ENCODE peak calls at places on chromosomes 13 and 19, in seven cellular contexts. Y is IMR-90, Z is H9, U is mesendoderm, W is trophoblast cell, A is mesenchymal stem cell, H is H1. G is an unnamed sample.
A peak's percentile ranks its signal among the peaks of the same experiment; 100 is the strongest.

GRCh38 chr19:16591803-16592556 is 19.8 kb upstream of the SLC35E1 start:
- DNase-seq in Z (no peak), H (no peak), W (no peak), Y (peak; percentile 25), A (no peak), U (no peak), G (no peak)

GRCh38 chr13:77417897-77418296 is 91.0 kb upstream of the MYCBP2 start:
- DNase-seq in H (no peak), U (no peak), Y (no peak), A (no peak), Z (no peak), W (peak; percentile 89), G (no peak)

GRCh38 chr19:2087621-2088100 is 8.5 kb downstream of the MOB3A start:
- DNase-seq in Y (no peak), W (no peak), Z (no peak), U (no peak), A (no peak), H (no peak), G (no peak)

GRCh38 chr13:21075303-21076264 is 14.2 kb upstream of the LATS2 start:
- DNase-seq in H (peak; percentile 82), Y (no peak), A (peak; percentile 57), Z (peak; percentile 78), U (peak; percentile 67), W (peak; percentile 23), G (no peak)

GRCh38 chr13:44243198-44243852 is 130.3 kb upstream of the SERP2 start:
- DNase-seq in Z (peak; percentile 82), A (peak; percentile 88), Y (peak; percentile 74), U (peak; percentile 92), H (peak; percentile 64), W (peak; percentile 61), G (peak; percentile 15)

GRCh38 chr19:41701401-41702075 is 6.9 kb upstream of the CEACAM5 start:
- DNase-seq in U (no peak), Y (no peak), H (no peak), Z (peak; percentile 63), A (no peak), W (no peak), G (no peak)

GRCh38 chr13:109743706-109744453 is 42.5 kb downstream of the IRS2 start:
- DNase-seq in Y (peak; percentile 78), U (peak; percentile 61), W (peak; percentile 96), A (peak; percentile 86), Z (peak; percentile 43), H (no peak), G (no peak)

GRCh38 chr13:85266331-85266730 is 532.9 kb downstream of the SLITRK6 start:
- DNase-seq in A (no peak), Z (no peak), U (peak; percentile 22), W (no peak), Y (no peak), H (no peak), G (no peak)

GRCh38 chr19:40799558-40800338 is 757 bp downstream of the EGLN2 start:
- DNase-seq in A (peak; percentile 37), U (peak; percentile 52), H (peak; percentile 73), W (no peak), Z (no peak), Y (no peak), G (no peak)

GRCh38 chr19:24074720-24075119 is 12.3 kb upstream of the ZNF254 start:
- DNase-seq in H (no peak), Z (no peak), U (no peak), Y (peak; percentile 74), W (peak; percentile 67), A (peak; percentile 42), G (no peak)

GRCh38 chr19:18634612-18635290 is 2.1 kb upstream of the KLHL26 start:
- DNase-seq in W (no peak), U (no peak), Y (peak; percentile 37), Z (no peak), A (no peak), H (no peak), G (no peak)

GRCh38 chr13:94033830-94034642 is 445.4 kb downstream of the DCT start:
- DNase-seq in Z (no peak), W (no peak), U (no peak), Y (peak; percentile 3), H (no peak), A (no peak), G (no peak)

GRCh38 chr13:51396352-51396751 is 56.5 kb downstream of the INTS6 start:
- DNase-seq in Y (peak; percentile 33), U (no peak), Z (no peak), W (no peak), H (no peak), A (peak; percentile 58), G (no peak)

GRCh38 chr19:21474671-21475181 is 30.7 kb upstream of the ZNF429 start:
- DNase-seq in U (peak; percentile 84), Y (peak; percentile 31), W (peak; percentile 92), H (no peak), A (peak; percentile 64), Z (peak; percentile 95), G (peak; percentile 32)

GRCh38 chr19:8665468-8666213 is 33.0 kb downstream of the ACTL9 start:
- DNase-seq in W (no peak), Z (no peak), Y (no peak), A (no peak), U (no peak), H (no peak), G (no peak)

GRCh38 chr19:10439588-10439987 is 19.2 kb downstream of the PDE4A start:
- DNase-seq in H (no peak), Y (no peak), W (no peak), Z (no peak), A (no peak), U (no peak), G (no peak)
- H3K18ac ChIP-seq in H (no peak overlapping the region), Y (no peak overlapping the region), W (no peak overlapping the region), Z (no peak overlapping the region), A (no peak overlapping the region), U (no peak overlapping the region), G (no peak overlapping the region)

GRCh38 chr19:32416749-32417469 is 11.3 kb downstream of the DPY19L3 start:
- DNase-seq in H (no peak), A (no peak), W (no peak), Y (peak; percentile 34), U (peak; percentile 5), Z (no peak), G (no peak)

GRCh38 chr19:32418155-32418554 is 12.6 kb downstream of the DPY19L3 start:
- DNase-seq in Z (no peak), A (no peak), W (no peak), H (no peak), U (no peak), Y (no peak), G (no peak)

DNA sequence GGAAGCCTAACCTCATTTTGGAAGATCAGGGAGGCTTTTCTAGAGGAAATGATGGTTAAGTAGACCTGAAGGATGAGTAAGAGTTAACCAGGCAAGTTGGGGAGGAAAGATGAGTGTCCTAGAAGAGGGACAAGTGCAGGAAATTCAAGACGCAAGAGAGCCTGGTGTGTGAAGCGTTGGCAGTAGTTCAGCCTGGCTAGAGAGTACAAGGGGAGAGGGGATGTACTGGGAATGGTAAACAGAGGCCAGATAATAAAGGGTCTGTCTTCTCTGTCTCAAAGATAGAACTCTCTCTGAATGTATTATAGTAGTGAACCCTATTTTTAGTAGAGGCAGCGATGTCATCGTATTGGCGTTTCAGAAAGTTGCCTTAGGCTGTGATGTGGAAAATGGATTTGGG is 9.7 kb downstream of the DPY19L3 start:
- DNase-seq in H (no peak), W (no peak), Y (no peak), A (no peak), U (no peak), Z (no peak), G (no peak)
- H3K18ac ChIP-seq in H (no peak overlapping the region), W (no peak overlapping the region), Y (no peak overlapping the region), A (no peak overlapping the region), U (no peak overlapping the region), Z (no peak overlapping the region), G (no peak overlapping the region)

GRCh38 chr19:7346488-7346971 is 2.2 kb upstream of the ARHGEF18 start:
- DNase-seq in A (no peak), U (no peak), Y (no peak), Z (no peak), H (no peak), W (no peak), G (no peak)
- H3K18ac ChIP-seq in A (no peak overlapping the region), U (no peak overlapping the region), Y (no peak overlapping the region), Z (no peak overlapping the region), H (no peak overlapping the region), W (no peak overlapping the region), G (peak overlapping the region; percentile 1)

DNA sequence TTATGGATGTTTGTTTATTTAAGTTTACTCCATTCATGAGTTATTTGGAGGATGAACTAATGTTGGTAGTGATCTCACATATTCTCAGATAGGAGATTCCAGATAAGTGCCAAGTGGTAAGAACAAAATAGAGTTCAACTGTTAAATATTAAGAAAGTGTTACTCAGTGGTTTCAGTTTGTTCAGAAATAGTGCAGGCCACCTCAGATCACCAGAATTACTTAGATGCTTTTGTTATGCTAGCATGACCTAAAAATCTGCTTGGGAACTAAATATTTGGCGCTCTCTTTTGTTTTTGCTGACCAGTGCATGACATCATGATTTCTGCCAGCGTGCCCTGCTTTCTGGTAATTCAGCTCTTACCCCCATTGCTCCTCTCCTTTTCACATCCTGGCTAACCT is 15.6 kb downstream of the CLDN10 start:
- DNase-seq in Z (no peak), Y (no peak), W (no peak), H (no peak), U (no peak), A (no peak), G (no peak)
- H3K18ac ChIP-seq in Z (no peak overlapping the region), Y (no peak overlapping the region), W (no peak overlapping the region), H (no peak overlapping the region), U (no peak overlapping the region), A (no peak overlapping the region), G (no peak overlapping the region)

DNA sequence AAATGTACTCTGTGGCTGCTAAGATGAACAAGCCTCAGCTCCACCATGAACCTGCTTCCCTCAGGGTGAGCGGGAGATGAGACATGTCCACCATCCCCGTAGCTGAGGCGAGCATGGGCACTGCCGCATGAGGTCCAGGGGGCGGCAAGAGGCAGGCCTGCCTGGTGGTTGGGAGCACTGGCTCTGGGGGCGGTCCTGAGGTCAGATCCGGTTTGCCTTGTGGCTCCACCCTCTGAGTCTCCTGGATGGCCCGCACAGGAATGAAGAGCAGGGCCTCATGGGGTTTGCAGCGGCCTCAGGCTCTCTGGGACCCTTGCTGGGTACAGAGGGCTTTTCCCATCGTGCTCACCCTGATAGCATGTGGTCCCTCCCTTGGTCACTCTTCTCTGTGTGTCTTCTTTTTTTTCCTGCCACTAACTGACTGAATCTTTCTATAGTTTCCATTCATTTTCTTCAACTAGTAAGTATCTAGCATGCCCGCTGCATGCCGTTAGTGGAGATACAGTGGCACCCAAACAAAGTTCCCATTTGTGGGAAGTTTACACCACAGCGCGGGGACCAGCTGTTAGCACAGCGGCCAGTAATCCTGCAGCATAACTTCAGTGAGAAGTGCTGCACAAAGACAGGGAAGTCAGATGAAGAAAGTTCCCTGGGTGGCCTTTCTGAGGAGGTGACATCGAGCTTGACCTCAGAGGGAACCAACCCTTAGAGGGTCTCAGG is 37.3 kb downstream of the CAPN12 start:
- DNase-seq in H (no peak), W (no peak), Y (no peak), A (peak; percentile 40), Z (peak; percentile 48), U (peak; percentile 55), G (no peak)
- H3K18ac ChIP-seq in H (no peak overlapping the region), W (no peak overlapping the region), Y (no peak overlapping the region), A (no peak overlapping the region), Z (no peak overlapping the region), U (no peak overlapping the region), G (peak overlapping the region; percentile 74)

GRCh38 chr13:55528434-55528833 is 1612.3 kb upstream of the PRR20A start:
- DNase-seq in U (peak; percentile 6), H (no peak), W (no peak), Y (no peak), Z (no peak), A (no peak), G (no peak)
- H3K18ac ChIP-seq in U (no peak overlapping the region), H (no peak overlapping the region), W (no peak overlapping the region), Y (no peak overlapping the region), Z (no peak overlapping the region), A (no peak overlapping the region), G (no peak overlapping the region)